ENCODE peak calls at places on chromosomes 11 and 22, in five cellular contexts. H is Caco-2, V is fibroblast of villous mesenchyme, M is brain microvascular endothelial cell, B is mammary epithelial cell. G is an unnamed sample.

GRCh38 chr11:3158131-3158591 is 6.9 kb downstream of the OSBPL5 start:
- DNase-seq in V (no peak), B (no peak), H (no peak), M (no peak), G (no peak)

GRCh38 chr11:12889243-12889642 is 119.9 kb upstream of the RASSF10 start:
- DNase-seq in V (peak; percentile 88), B (peak; percentile 67), H (no peak), M (peak; percentile 43), G (peak; percentile 75)

GRCh38 chr11:36292311-36292722 is 3.1 kb upstream of the COMMD9 start:
- DNase-seq in V (peak; percentile 65), B (peak; percentile 40), M (no peak), H (no peak), G (peak; percentile 46)

GRCh38 chr22:21921729-21922128 is 30.9 kb downstream of the PPM1F start:
- DNase-seq in V (no peak), B (no peak), M (no peak), H (no peak), G (no peak)

GRCh38 chr22:46054091-46054877 is 77.3 kb upstream of the WNT7B start:
- DNase-seq in H (peak; percentile 21), B (peak; percentile 39), M (no peak), V (peak; percentile 82), G (peak; percentile 83)

GRCh38 chr11:90288207-90288821 is 65.5 kb upstream of the CHORDC1 start:
- DNase-seq in V (peak; percentile 8), H (no peak), B (peak; percentile 3), M (peak; percentile 0), G (peak; percentile 23)

GRCh38 chr11:67600324-67601029 is 6.3 kb upstream of the NDUFV1 start:
- DNase-seq in V (no peak), B (no peak), H (no peak), M (no peak), G (no peak)

GRCh38 chr11:67370351-67371076 is 2.9 kb downstream of the CLCF1 start:
- DNase-seq in B (no peak), M (no peak), H (no peak), V (peak; percentile 91), G (no peak)

GRCh38 chr11:21630934-21631478 is 561.9 kb upstream of the ANO5 start:
- DNase-seq in M (no peak), V (no peak), B (no peak), H (no peak), G (no peak)

GRCh38 chr11:125952973-125953372 is 7.1 kb downstream of the VSIG10L2 start:
- DNase-seq in H (no peak), B (no peak), V (no peak), M (no peak), G (no peak)
- H3K4me3 ChIP-seq in H (no peak overlapping the region), B (no peak overlapping the region), V (no peak overlapping the region), M (no peak overlapping the region), G (no peak overlapping the region)

GRCh38 chr11:114400222-114400973 is at the start of the genes C11orf71 and RBM7:
- DNase-seq in H (peak; percentile 100), V (peak; percentile 99), M (peak; percentile 98), B (peak; percentile 99), G (peak; percentile 99)
- TF ChIP-seq CTCF in H (no peak), V (no peak), M (no peak), B (no peak), G (no peak)

GRCh38 chr11:128058580-128059208 is 528.7 kb downstream of the ETS1 start:
- DNase-seq in V (no peak), B (no peak), H (no peak), M (no peak), G (no peak)

GRCh38 chr11:128057786-128058395 is 529.5 kb downstream of the ETS1 start:
- DNase-seq in V (no peak), B (no peak), M (no peak), H (no peak), G (no peak)

GRCh38 chr11:128055576-128056217 is 531.7 kb downstream of the ETS1 start:
- DNase-seq in M (no peak), B (peak; percentile 80), H (no peak), V (no peak), G (no peak)

GRCh38 chr11:128052912-128053641 is 534.3 kb downstream of the ETS1 start:
- DNase-seq in H (no peak), M (peak; percentile 74), B (peak; percentile 73), V (peak; percentile 82), G (peak; percentile 84)

DNA sequence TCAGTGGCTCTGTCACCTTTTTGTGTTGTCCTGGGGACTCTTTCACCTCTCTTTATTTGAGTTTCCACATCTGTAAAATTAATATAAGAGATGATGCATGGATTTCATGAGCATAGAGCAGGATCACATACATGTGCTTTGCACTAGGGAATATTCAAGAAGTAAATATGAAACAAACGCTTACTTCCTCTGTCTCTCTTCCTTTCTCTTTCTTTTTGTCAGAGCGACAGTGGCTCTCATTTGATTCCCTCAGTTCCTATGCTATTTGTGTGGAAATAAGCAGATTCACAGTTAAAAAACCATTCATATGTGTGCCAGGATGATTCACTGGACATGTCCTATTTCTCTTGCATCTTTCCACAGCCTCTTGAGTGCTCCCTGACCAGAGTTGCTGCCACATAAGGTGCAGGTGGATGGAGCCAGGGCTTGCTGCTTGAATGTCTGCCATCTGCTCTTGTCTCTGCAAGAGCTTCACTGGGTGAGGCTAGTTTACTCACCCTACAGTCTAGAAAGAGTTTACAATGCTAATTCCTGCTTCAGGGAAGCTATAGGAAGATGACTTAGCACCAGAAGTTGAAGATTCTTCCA is 532.9 kb downstream of the ETS1 start:
- DNase-seq in M (no peak), H (no peak), B (peak; percentile 65), V (no peak), G (peak; percentile 30)
- H3K4me3 ChIP-seq in M (no peak overlapping the region), H (no peak overlapping the region), B (no peak overlapping the region), V (no peak overlapping the region), G (no peak overlapping the region)

DNA sequence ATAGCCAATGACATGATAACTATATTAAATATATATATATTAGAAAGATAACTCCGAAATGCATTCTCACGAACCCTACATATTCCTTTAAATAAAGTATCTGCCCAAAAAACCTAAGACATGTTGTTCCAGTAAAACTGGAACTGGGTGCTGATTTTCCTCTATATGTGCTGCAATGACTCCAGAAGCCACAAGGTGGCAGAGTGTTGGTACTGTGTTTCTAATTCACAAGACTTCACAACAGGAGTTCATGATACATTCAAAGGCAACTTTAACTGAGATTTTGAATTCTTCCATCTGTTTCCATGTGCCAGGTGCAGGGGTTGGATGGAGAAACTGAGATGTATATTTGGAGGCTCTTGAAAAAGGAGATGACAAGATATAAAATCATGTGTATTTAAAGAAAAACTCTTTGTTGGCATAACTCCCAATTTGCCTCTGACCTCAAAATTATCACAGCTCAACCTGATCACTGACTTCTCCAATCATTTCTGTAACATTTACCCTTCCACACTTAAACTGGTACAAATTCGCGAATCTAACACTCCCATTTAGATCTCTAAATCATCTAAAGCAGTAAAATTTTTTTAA is 1098.6 kb upstream of the CCDC90B start:
- DNase-seq in M (peak; percentile 69), B (peak; percentile 28), V (peak; percentile 32), H (peak; percentile 60), G (peak; percentile 66)
- TF ChIP-seq CTCF in M (peak; percentile 82), B (peak; percentile 81), V (peak; percentile 74), H (peak; percentile 93), G (peak; percentile 90)

DNA sequence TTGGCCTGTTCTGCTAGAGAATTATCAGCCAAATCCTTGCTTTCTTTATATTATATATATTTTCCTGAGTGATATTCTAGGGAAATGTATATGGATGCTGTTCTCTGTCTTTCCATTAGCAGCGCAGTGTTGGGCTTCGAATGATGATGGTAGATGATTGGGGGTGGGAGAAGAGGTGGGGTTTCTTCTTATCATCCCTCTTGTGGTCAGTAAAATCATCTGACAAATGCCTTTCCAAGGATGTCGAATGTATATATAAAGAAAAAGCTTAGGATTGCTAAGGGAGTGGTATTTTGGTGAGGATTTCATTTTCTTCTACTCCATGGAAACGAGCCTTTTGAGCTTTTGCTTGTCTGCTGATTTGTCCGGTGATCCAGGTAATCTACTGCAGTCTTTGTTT is 48.9 kb downstream of the ARHGEF12 start:
- DNase-seq in H (no peak), M (peak; percentile 80), V (peak; percentile 80), B (no peak), G (peak; percentile 31)
- H3K4me3 ChIP-seq in H (no peak overlapping the region), M (no peak overlapping the region), V (peak overlapping the region; percentile 11), B (no peak overlapping the region), G (no peak overlapping the region)

DNA sequence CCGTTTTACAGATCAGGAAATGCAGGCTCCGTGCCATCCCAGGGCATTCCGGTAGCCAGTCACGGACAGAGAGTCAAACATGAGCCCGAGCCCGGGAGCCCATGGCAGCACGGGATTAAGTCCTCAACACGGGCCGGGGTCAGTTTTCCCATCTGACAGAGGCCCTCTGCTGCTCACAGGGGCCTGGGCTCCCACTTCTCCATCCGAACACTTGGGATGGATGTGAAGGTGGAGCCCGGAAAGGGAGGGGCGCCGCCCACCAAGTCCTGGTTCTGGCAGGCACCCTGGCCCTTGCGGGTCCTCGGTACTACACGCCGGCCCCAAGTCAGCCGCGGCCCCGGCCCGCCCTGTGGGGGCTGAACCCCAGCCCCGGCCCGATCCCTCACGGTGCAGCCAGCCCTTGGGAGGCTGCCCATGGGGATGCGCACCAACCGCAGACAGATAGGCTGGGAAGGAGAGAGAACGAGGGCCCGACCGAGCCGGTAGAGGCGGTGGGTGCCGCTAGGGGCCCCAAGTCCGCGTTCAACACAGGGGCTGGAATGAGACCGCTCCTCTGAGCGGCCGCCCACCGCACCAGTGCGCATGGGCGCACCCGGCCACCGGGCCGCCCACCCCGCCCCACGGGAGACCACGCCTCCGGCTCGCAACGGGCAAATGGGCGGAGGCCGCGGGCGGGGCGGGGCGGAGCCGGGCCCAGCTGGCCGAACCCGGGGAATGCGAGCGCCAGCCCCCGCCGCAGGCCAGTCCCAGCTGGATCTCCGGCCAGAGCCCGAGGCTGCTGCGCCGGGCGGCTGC is at the start of gene CAPN5:
- DNase-seq in M (peak; percentile 89), V (peak; percentile 92), H (peak; percentile 96), B (peak; percentile 84), G (peak; percentile 93)
- TF ChIP-seq CTCF in M (peak; percentile 61), V (peak; percentile 40), H (no peak), B (no peak), G (peak; percentile 35)

GRCh38 chr11:123580557-123581275 is 73.7 kb downstream of the SCN3B start:
- DNase-seq in V (peak; percentile 25), H (peak; percentile 87), B (peak; percentile 53), M (peak; percentile 31), G (peak; percentile 31)
- H3K4me3 ChIP-seq in V (no peak overlapping the region), H (no peak overlapping the region), B (no peak overlapping the region), M (no peak overlapping the region), G (no peak overlapping the region)

DNA sequence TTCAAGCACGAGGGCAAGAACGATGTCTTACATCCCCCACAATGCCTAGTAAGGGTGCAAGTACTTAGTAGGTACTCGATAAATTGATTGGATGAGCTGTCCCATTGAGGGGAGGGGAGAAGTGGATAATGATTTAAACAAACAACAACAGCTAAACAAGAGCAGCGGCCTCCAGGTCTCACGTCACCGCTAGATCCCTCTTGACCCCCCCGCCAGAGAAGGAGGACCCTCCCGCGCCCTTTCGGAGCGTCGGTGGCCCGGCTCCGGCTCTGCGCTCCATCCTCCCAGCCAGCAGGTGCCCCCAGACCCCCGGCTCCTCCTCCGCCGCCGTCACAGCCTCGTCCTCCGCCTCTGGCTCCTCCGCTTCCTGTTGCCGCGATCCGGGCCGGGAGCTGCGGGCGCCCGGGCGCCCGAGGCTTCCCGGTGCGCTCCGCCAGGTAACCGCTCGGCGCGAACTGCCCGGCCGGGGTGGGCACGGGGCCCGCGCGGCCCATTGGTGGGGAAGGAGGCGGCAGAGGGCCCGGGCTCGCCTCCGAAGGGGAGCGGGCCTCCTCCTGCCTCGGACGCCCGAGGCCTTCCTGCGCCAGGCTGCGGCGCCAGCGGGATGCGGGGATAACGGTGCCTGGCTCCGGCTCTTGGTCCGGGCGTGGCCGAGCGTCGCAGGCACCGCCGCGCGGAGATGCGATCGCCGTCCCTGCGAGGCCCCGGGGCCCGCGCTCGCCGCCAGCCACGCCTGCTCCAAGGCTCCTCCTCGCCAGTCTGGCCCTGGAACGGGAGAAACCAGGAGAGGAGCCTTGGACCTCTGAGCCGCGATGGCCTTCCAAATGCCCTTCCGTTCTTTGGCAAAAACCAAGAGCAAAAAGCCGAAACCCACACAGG is at the start of gene TLCD5:
- DNase-seq in B (peak; percentile 60), M (peak; percentile 63), V (peak; percentile 72), H (peak; percentile 86), G (peak; percentile 71)
- TF ChIP-seq CTCF in B (no peak), M (peak; percentile 26), V (peak; percentile 20), H (no peak), G (peak; percentile 24)

GRCh38 chr11:27718346-27718852 is 18.1 kb upstream of the BDNF start:
- DNase-seq in V (peak; percentile 97), H (peak; percentile 72), M (peak; percentile 84), B (peak; percentile 39), G (peak; percentile 95)
- H3K4me3 ChIP-seq in V (peak overlapping the region; percentile 70), H (peak overlapping the region; percentile 51), M (peak overlapping the region; percentile 68), B (peak overlapping the region; percentile 41), G (peak overlapping the region; percentile 67)

G was measured in astrocyte of the spinal cord.